ENCODE peak calls at places on chromosomes 6 and 20, in five cellular contexts. One of them, this sample, is unnamed.

GRCh38 chr6:133892444-133893323 is 3.8 kb downstream of the TCF21 start:
- DNase-seq in fibroblast of pulmonary artery: no peak
- DNase-seq in NCI-H1092 treated with DMSO at 0.1 percent for 48 hours: no peak
- DNase-seq in Calu3: no peak
- DNase-seq in activated CD4-positive, alpha-beta T cell treated with anti-CD3 and anti-CD28 coated beads, Interleukin-2, amount 50 U/mL, for 4 hours: no peak
- DNase-seq in this sample: no peak

GRCh38 chr20:32297439-32297838 is 20.0 kb downstream of the KIF3B start:
- DNase-seq in Calu3: no peak
- DNase-seq in activated CD4-positive, alpha-beta T cell treated with anti-CD3 and anti-CD28 coated beads, Interleukin-2, amount 50 U/mL, for 4 hours: no peak
- DNase-seq in NCI-H1092 treated with DMSO at 0.1 percent for 48 hours: no peak
- DNase-seq in fibroblast of pulmonary artery: no peak
- DNase-seq in this sample: no peak

GRCh38 chr20:49508435-49509199 is 26.1 kb upstream of the KCNB1 start:
- DNase-seq in activated CD4-positive, alpha-beta T cell treated with anti-CD3 and anti-CD28 coated beads, Interleukin-2, amount 50 U/mL, for 4 hours: no peak
- DNase-seq in NCI-H1092 treated with DMSO at 0.1 percent for 48 hours: peak
- DNase-seq in fibroblast of pulmonary artery: peak
- DNase-seq in Calu3: peak
- DNase-seq in this sample: peak

GRCh38 chr6:149450679-149451360 is 34.0 kb downstream of the ZC3H12D start:
- DNase-seq in Calu3: peak
- DNase-seq in activated CD4-positive, alpha-beta T cell treated with anti-CD3 and anti-CD28 coated beads, Interleukin-2, amount 50 U/mL, for 4 hours: no peak
- DNase-seq in fibroblast of pulmonary artery: no peak
- DNase-seq in NCI-H1092 treated with DMSO at 0.1 percent for 48 hours: peak
- DNase-seq in this sample: no peak

GRCh38 chr6:159493888-159494632 is 199.0 kb downstream of the SOD2 start:
- DNase-seq in fibroblast of pulmonary artery: no peak
- DNase-seq in Calu3: no peak
- DNase-seq in NCI-H1092 treated with DMSO at 0.1 percent for 48 hours: no peak
- DNase-seq in activated CD4-positive, alpha-beta T cell treated with anti-CD3 and anti-CD28 coated beads, Interleukin-2, amount 50 U/mL, for 4 hours: no peak
- DNase-seq in this sample: no peak

GRCh38 chr6:149847943-149848267 is 16.3 kb downstream of the LRP11 start:
- DNase-seq in fibroblast of pulmonary artery: no peak
- DNase-seq in Calu3: no peak
- DNase-seq in NCI-H1092 treated with DMSO at 0.1 percent for 48 hours: no peak
- DNase-seq in activated CD4-positive, alpha-beta T cell treated with anti-CD3 and anti-CD28 coated beads, Interleukin-2, amount 50 U/mL, for 4 hours: no peak
- DNase-seq in this sample: no peak

GRCh38 chr20:49951160-49951559 is 15.0 kb downstream of the RNF114 start:
- DNase-seq in activated CD4-positive, alpha-beta T cell treated with anti-CD3 and anti-CD28 coated beads, Interleukin-2, amount 50 U/mL, for 4 hours: no peak
- DNase-seq in fibroblast of pulmonary artery: peak
- DNase-seq in NCI-H1092 treated with DMSO at 0.1 percent for 48 hours: no peak
- DNase-seq in Calu3: no peak
- DNase-seq in this sample: no peak

GRCh38 chr6:18362058-18362561 is 25.0 kb upstream of the RNF144B start:
- DNase-seq in activated CD4-positive, alpha-beta T cell treated with anti-CD3 and anti-CD28 coated beads, Interleukin-2, amount 50 U/mL, for 4 hours: no peak
- DNase-seq in Calu3: no peak
- DNase-seq in fibroblast of pulmonary artery: peak
- DNase-seq in NCI-H1092 treated with DMSO at 0.1 percent for 48 hours: no peak
- DNase-seq in this sample: no peak

GRCh38 chr6:33985947-33986346 is 159.9 kb downstream of the GRM4 start:
- DNase-seq in activated CD4-positive, alpha-beta T cell treated with anti-CD3 and anti-CD28 coated beads, Interleukin-2, amount 50 U/mL, for 4 hours: no peak
- DNase-seq in NCI-H1092 treated with DMSO at 0.1 percent for 48 hours: no peak
- DNase-seq in Calu3: no peak
- DNase-seq in fibroblast of pulmonary artery: no peak
- DNase-seq in this sample: no peak

GRCh38 chr6:99434702-99435530 is 9.8 kb upstream of the PNISR start:
- DNase-seq in activated CD4-positive, alpha-beta T cell treated with anti-CD3 and anti-CD28 coated beads, Interleukin-2, amount 50 U/mL, for 4 hours: no peak
- DNase-seq in fibroblast of pulmonary artery: peak
- DNase-seq in Calu3: no peak
- DNase-seq in NCI-H1092 treated with DMSO at 0.1 percent for 48 hours: peak
- DNase-seq in this sample: no peak

GRCh38 chr6:27547157-27548075 is 74.5 kb upstream of the ZNF184 start:
- DNase-seq in activated CD4-positive, alpha-beta T cell treated with anti-CD3 and anti-CD28 coated beads, Interleukin-2, amount 50 U/mL, for 4 hours: no peak
- DNase-seq in Calu3: peak
- DNase-seq in NCI-H1092 treated with DMSO at 0.1 percent for 48 hours: no peak
- DNase-seq in fibroblast of pulmonary artery: peak
- DNase-seq in this sample: no peak